ENCODE peak calls at places on chromosomes 11 and 22, in five cellular contexts. One of them, this sample, is unnamed.

GRCh38 chr11:16873289-16873688 is 134.8 kb downstream of the C11orf58 start:
- DNase-seq in lower lobe of right lung: no peak
- DNase-seq in HCT116: no peak
- DNase-seq in naive thymus-derived CD4-positive, alpha-beta T cell: no peak
- DNase-seq in CD4-positive, alpha-beta memory T cell: no peak
- DNase-seq in this sample: no peak

GRCh38 chr11:110454609-110455008 is 24.9 kb downstream of the FDX1 start:
- DNase-seq in lower lobe of right lung: no peak
- DNase-seq in HCT116: no peak
- DNase-seq in naive thymus-derived CD4-positive, alpha-beta T cell: no peak
- DNase-seq in CD4-positive, alpha-beta memory T cell: no peak
- DNase-seq in this sample: no peak

GRCh38 chr11:79200398-79201070 is 240.3 kb downstream of the TENM4 start:
- DNase-seq in lower lobe of right lung: no peak
- DNase-seq in HCT116: no peak
- DNase-seq in naive thymus-derived CD4-positive, alpha-beta T cell: no peak
- DNase-seq in CD4-positive, alpha-beta memory T cell: no peak
- DNase-seq in this sample: no peak

GRCh38 chr11:118623291-118623655 is 15.9 kb downstream of the PHLDB1 start:
- DNase-seq in lower lobe of right lung: peak; percentile 45
- DNase-seq in HCT116: no peak
- DNase-seq in naive thymus-derived CD4-positive, alpha-beta T cell: no peak
- DNase-seq in CD4-positive, alpha-beta memory T cell: no peak
- DNase-seq in this sample: peak; percentile 47

GRCh38 chr11:115217726-115218311 is 286.4 kb downstream of the CADM1 start:
- DNase-seq in lower lobe of right lung: no peak
- DNase-seq in HCT116: no peak
- DNase-seq in naive thymus-derived CD4-positive, alpha-beta T cell: no peak
- DNase-seq in CD4-positive, alpha-beta memory T cell: no peak
- DNase-seq in this sample: no peak

GRCh38 chr11:69939551-69940245 is 120.5 kb upstream of the FGF3 start:
- DNase-seq in lower lobe of right lung: peak; percentile 64
- DNase-seq in HCT116: no peak
- DNase-seq in naive thymus-derived CD4-positive, alpha-beta T cell: no peak
- DNase-seq in CD4-positive, alpha-beta memory T cell: no peak
- DNase-seq in this sample: no peak

GRCh38 chr22:46934746-46935491 is 172.5 kb downstream of the TBC1D22A start:
- DNase-seq in lower lobe of right lung: no peak
- DNase-seq in HCT116: peak; percentile 76
- DNase-seq in naive thymus-derived CD4-positive, alpha-beta T cell: no peak
- DNase-seq in CD4-positive, alpha-beta memory T cell: no peak
- DNase-seq in this sample: no peak

GRCh38 chr11:74018331-74019005 is 9.6 kb upstream of the UCP3 start:
- DNase-seq in lower lobe of right lung: peak; percentile 94
- DNase-seq in HCT116: no peak
- DNase-seq in naive thymus-derived CD4-positive, alpha-beta T cell: no peak
- DNase-seq in CD4-positive, alpha-beta memory T cell: no peak
- DNase-seq in this sample: no peak

GRCh38 chr11:117835576-117835975 is 11.0 kb upstream of the FXYD2 start:
- DNase-seq in lower lobe of right lung: no peak
- DNase-seq in HCT116: no peak
- DNase-seq in naive thymus-derived CD4-positive, alpha-beta T cell: peak; percentile 10
- DNase-seq in CD4-positive, alpha-beta memory T cell: no peak
- DNase-seq in this sample: peak; percentile 2

GRCh38 chr11:35135222-35135621 is 3.7 kb upstream of the CD44 start:
- DNase-seq in lower lobe of right lung: no peak
- DNase-seq in HCT116: no peak
- DNase-seq in naive thymus-derived CD4-positive, alpha-beta T cell: no peak
- DNase-seq in CD4-positive, alpha-beta memory T cell: no peak
- DNase-seq in this sample: no peak

GRCh38 chr11:64626637-64627036 is 35.6 kb downstream of the SLC22A12 start:
- DNase-seq in lower lobe of right lung: no peak
- DNase-seq in HCT116: no peak
- DNase-seq in naive thymus-derived CD4-positive, alpha-beta T cell: no peak
- DNase-seq in CD4-positive, alpha-beta memory T cell: no peak
- DNase-seq in this sample: no peak
- H3K36me3 ChIP-seq in lower lobe of right lung: no peaks in the 10 kb centered on the region
- H3K36me3 ChIP-seq in HCT116: no peaks in the 10 kb centered on the region
- H3K36me3 ChIP-seq in naive thymus-derived CD4-positive, alpha-beta T cell: no peaks in the 10 kb centered on the region
- H3K36me3 ChIP-seq in CD4-positive, alpha-beta memory T cell: no peaks in the 10 kb centered on the region
- H3K36me3 ChIP-seq in this sample: no peaks in the 10 kb centered on the region

DNA sequence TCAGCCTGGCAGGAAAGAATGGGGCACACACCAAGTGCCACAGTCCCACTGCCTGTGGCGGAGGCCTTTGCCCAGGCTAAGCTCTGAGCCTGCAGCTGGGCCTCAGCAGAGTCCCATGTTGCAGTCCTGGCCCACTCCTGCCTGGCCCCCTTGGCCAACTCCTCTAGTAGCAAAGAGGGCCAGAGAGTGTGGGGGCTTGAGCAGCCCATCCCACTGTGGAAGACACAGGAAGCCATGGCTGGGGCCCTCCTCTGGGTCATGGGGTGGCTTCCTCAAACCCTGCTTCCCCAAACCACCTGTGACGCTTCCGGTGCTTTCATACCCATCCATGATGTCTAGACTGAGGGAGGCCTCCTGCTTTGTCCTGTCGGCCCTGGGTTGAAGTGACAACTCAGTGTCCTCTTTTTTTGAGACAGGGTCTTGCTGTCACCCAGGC is 5.8 kb downstream of the RPS19BP1 start:
- DNase-seq in lower lobe of right lung: peak; percentile 57
- DNase-seq in HCT116: no peak
- DNase-seq in naive thymus-derived CD4-positive, alpha-beta T cell: no peak
- DNase-seq in CD4-positive, alpha-beta memory T cell: no peak
- DNase-seq in this sample: no peak
- H3K36me3 ChIP-seq in lower lobe of right lung: peaks cover 76% of the 10 kb centered on the region
- H3K36me3 ChIP-seq in HCT116: peaks cover 13% of the 10 kb centered on the region
- H3K36me3 ChIP-seq in naive thymus-derived CD4-positive, alpha-beta T cell: peaks cover 12% of the 10 kb centered on the region
- H3K36me3 ChIP-seq in CD4-positive, alpha-beta memory T cell: peaks cover 43% of the 10 kb centered on the region
- H3K36me3 ChIP-seq in this sample: peaks cover 74% of the 10 kb centered on the region

GRCh38 chr11:61862714-61863547 is 28.4 kb downstream of the FADS3 start:
- DNase-seq in lower lobe of right lung: no peak
- DNase-seq in HCT116: no peak
- DNase-seq in naive thymus-derived CD4-positive, alpha-beta T cell: no peak
- DNase-seq in CD4-positive, alpha-beta memory T cell: no peak
- DNase-seq in this sample: no peak
- H3K36me3 ChIP-seq in lower lobe of right lung: peaks cover 41% of the 10 kb centered on the region
- H3K36me3 ChIP-seq in HCT116: no peaks in the 10 kb centered on the region
- H3K36me3 ChIP-seq in naive thymus-derived CD4-positive, alpha-beta T cell: no peaks in the 10 kb centered on the region
- H3K36me3 ChIP-seq in CD4-positive, alpha-beta memory T cell: no peaks in the 10 kb centered on the region
- H3K36me3 ChIP-seq in this sample: peaks cover 53% of the 10 kb centered on the region

GRCh38 chr11:1011320-1011698 is 25.2 kb downstream of the MUC6 start:
- DNase-seq in lower lobe of right lung: no peak
- DNase-seq in HCT116: no peak
- DNase-seq in naive thymus-derived CD4-positive, alpha-beta T cell: no peak
- DNase-seq in CD4-positive, alpha-beta memory T cell: no peak
- DNase-seq in this sample: no peak
- H3K36me3 ChIP-seq in lower lobe of right lung: peaks cover 64% of the 10 kb centered on the region
- H3K36me3 ChIP-seq in HCT116: peaks cover 8% of the 10 kb centered on the region
- H3K36me3 ChIP-seq in naive thymus-derived CD4-positive, alpha-beta T cell: peaks cover 23% of the 10 kb centered on the region
- H3K36me3 ChIP-seq in CD4-positive, alpha-beta memory T cell: peaks cover 27% of the 10 kb centered on the region
- H3K36me3 ChIP-seq in this sample: peaks cover 35% of the 10 kb centered on the region

DNA sequence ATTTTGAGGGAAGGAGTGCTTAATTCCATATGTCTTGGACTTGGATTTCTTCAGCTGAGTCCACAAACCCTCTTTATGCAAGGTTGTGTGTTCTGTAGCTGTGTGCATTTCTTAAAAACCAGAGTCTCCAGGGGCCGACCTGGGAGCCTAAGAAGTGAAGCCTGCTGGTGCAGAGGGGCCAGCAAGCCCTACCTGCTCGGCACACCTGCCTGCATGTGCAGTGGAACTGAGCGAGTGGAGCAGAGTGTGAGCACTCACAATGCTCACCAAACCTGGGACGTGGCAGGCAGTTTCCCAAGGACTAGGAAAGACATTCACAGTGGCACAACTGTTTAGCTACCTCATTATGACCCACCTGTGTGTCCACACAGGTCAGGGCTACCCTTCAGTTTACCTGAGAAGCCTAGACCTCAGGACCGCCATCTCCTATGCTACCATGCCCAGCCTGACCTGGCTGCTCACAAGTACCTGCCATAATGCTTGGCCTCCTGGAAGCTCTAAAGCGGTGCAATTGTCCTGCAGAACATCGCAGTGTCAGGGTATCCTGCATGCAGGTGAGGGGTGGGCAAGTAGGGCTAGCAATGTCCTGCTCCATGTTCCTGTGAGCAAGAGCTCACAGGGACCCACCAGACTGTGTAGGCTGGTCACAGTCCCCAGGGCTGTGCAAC is 3.8 kb downstream of the C22orf39 start:
- DNase-seq in lower lobe of right lung: no peak
- DNase-seq in HCT116: no peak
- DNase-seq in naive thymus-derived CD4-positive, alpha-beta T cell: no peak
- DNase-seq in CD4-positive, alpha-beta memory T cell: no peak
- DNase-seq in this sample: no peak
- H3K36me3 ChIP-seq in lower lobe of right lung: peaks cover 25% of the 10 kb centered on the region
- H3K36me3 ChIP-seq in HCT116: peaks cover 3% of the 10 kb centered on the region
- H3K36me3 ChIP-seq in naive thymus-derived CD4-positive, alpha-beta T cell: no peaks in the 10 kb centered on the region
- H3K36me3 ChIP-seq in CD4-positive, alpha-beta memory T cell: peaks cover 10% of the 10 kb centered on the region
- H3K36me3 ChIP-seq in this sample: peaks cover 34% of the 10 kb centered on the region

GRCh38 chr22:20566420-20567260 is 59.2 kb downstream of the MED15 start:
- DNase-seq in lower lobe of right lung: no peak
- DNase-seq in HCT116: no peak
- DNase-seq in naive thymus-derived CD4-positive, alpha-beta T cell: no peak
- DNase-seq in CD4-positive, alpha-beta memory T cell: peak; percentile 85
- DNase-seq in this sample: no peak
- H3K36me3 ChIP-seq in lower lobe of right lung: peaks cover 88% of the 10 kb centered on the region
- H3K36me3 ChIP-seq in HCT116: peaks cover 15% of the 10 kb centered on the region
- H3K36me3 ChIP-seq in naive thymus-derived CD4-positive, alpha-beta T cell: peaks cover 2% of the 10 kb centered on the region
- H3K36me3 ChIP-seq in CD4-positive, alpha-beta memory T cell: peaks cover 47% of the 10 kb centered on the region
- H3K36me3 ChIP-seq in this sample: peaks cover 73% of the 10 kb centered on the region

DNA sequence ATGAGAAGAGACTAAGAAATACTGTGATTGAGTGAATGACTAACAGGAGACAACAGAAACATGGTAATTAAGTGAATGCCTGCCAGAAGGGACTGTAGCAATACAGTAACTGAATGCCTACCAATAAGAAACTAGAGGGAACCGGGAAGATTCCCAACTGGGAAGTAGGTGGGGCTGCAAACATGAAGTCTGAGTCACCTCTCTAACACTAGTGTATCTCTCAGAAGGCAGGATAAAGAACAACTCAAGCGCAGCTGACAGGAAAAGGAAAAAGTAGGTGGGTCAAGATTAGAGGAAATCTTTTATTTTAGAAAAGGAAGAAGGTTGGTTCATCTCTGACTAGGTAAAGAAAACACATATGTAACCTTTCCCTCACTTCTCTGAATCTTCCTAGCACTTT is 14.0 kb downstream of the C11orf42 start:
- DNase-seq in lower lobe of right lung: no peak
- DNase-seq in HCT116: no peak
- DNase-seq in naive thymus-derived CD4-positive, alpha-beta T cell: no peak
- DNase-seq in CD4-positive, alpha-beta memory T cell: no peak
- DNase-seq in this sample: no peak
- H3K36me3 ChIP-seq in lower lobe of right lung: peaks cover 94% of the 10 kb centered on the region
- H3K36me3 ChIP-seq in HCT116: peaks cover 26% of the 10 kb centered on the region
- H3K36me3 ChIP-seq in naive thymus-derived CD4-positive, alpha-beta T cell: peaks cover 10% of the 10 kb centered on the region
- H3K36me3 ChIP-seq in CD4-positive, alpha-beta memory T cell: peaks cover 72% of the 10 kb centered on the region
- H3K36me3 ChIP-seq in this sample: peaks cover 37% of the 10 kb centered on the region

GRCh38 chr11:78069465-78069864 is 5.8 kb downstream of the THRSP start:
- DNase-seq in lower lobe of right lung: no peak
- DNase-seq in HCT116: no peak
- DNase-seq in naive thymus-derived CD4-positive, alpha-beta T cell: no peak
- DNase-seq in CD4-positive, alpha-beta memory T cell: no peak
- DNase-seq in this sample: no peak
- H3K36me3 ChIP-seq in lower lobe of right lung: peaks cover 57% of the 10 kb centered on the region
- H3K36me3 ChIP-seq in HCT116: peaks cover 15% of the 10 kb centered on the region
- H3K36me3 ChIP-seq in naive thymus-derived CD4-positive, alpha-beta T cell: peaks cover 4% of the 10 kb centered on the region
- H3K36me3 ChIP-seq in CD4-positive, alpha-beta memory T cell: peaks cover 41% of the 10 kb centered on the region
- H3K36me3 ChIP-seq in this sample: peaks cover 32% of the 10 kb centered on the region

DNA sequence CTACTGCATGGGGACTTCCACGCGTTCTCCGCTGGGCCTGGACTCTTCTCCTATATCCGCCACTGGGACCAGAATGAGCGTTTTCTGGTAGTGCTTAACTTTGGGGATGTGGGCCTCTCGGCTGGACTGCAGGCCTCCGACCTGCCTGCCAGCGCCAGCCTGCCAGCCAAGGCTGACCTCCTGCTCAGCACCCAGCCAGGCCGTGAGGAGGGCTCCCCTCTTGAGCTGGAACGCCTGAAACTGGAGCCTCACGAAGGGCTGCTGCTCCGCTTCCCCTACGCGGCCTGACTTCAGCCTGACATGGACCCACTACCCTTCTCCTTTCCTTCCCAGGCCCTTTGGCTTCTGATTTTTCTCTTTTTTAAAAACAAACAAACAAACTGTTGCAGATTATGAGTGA is 7.7 kb downstream of the SLC3A2 start:
- DNase-seq in lower lobe of right lung: no peak
- DNase-seq in HCT116: no peak
- DNase-seq in naive thymus-derived CD4-positive, alpha-beta T cell: no peak
- DNase-seq in CD4-positive, alpha-beta memory T cell: no peak
- DNase-seq in this sample: no peak
- H3K36me3 ChIP-seq in lower lobe of right lung: peaks cover 64% of the 10 kb centered on the region
- H3K36me3 ChIP-seq in HCT116: peaks cover 41% of the 10 kb centered on the region
- H3K36me3 ChIP-seq in naive thymus-derived CD4-positive, alpha-beta T cell: peaks cover 41% of the 10 kb centered on the region
- H3K36me3 ChIP-seq in CD4-positive, alpha-beta memory T cell: peaks cover 60% of the 10 kb centered on the region
- H3K36me3 ChIP-seq in this sample: peaks cover 67% of the 10 kb centered on the region

GRCh38 chr22:38220163-38220562 is 18.4 kb downstream of the MAFF start:
- DNase-seq in lower lobe of right lung: no peak
- DNase-seq in HCT116: no peak
- DNase-seq in naive thymus-derived CD4-positive, alpha-beta T cell: no peak
- DNase-seq in CD4-positive, alpha-beta memory T cell: no peak
- DNase-seq in this sample: no peak
- H3K36me3 ChIP-seq in lower lobe of right lung: peaks cover 41% of the 10 kb centered on the region
- H3K36me3 ChIP-seq in HCT116: no peaks in the 10 kb centered on the region
- H3K36me3 ChIP-seq in naive thymus-derived CD4-positive, alpha-beta T cell: peaks cover 4% of the 10 kb centered on the region
- H3K36me3 ChIP-seq in CD4-positive, alpha-beta memory T cell: peaks cover 8% of the 10 kb centered on the region
- H3K36me3 ChIP-seq in this sample: peaks cover 10% of the 10 kb centered on the region

This sample was measured in HAP-1.